ENCODE peak calls at places on chromosomes 12 and 14, in nine cellular contexts. U is transverse colon, J is uterus, E is Peyer's patch, D is A549, I is neural progenitor cell, Q is neuronal stem cell, K is PC-9, R is NT2/D1. H is an unnamed sample.
A peak's percentile ranks its signal among the peaks of the same experiment; 100 is the strongest.

GRCh38 chr12:130956456-130957303 is 3.0 kb downstream of the ADGRD1 start:
- DNase-seq in K (no peak), U (no peak), R (no peak), D (no peak), J (no peak), E (no peak), Q (no peak), I (no peak), H (no peak)

GRCh38 chr14:54197369-54197768 is 199.4 kb upstream of the CDKN3 start:
- DNase-seq in R (no peak), I (no peak), Q (no peak), U (no peak), K (no peak), D (no peak), E (no peak), J (no peak), H (no peak)

GRCh38 chr14:102481791-102482238 is 27.8 kb downstream of the ANKRD9 start:
- DNase-seq in R (no peak), E (peak; percentile 64), J (no peak), Q (no peak), U (no peak), K (peak; percentile 79), I (no peak), D (peak; percentile 44), H (peak; percentile 46)

GRCh38 chr14:91975763-91976162 is 28.3 kb upstream of the FBLN5 start:
- DNase-seq in D (no peak), K (no peak), E (no peak), R (no peak), I (no peak), Q (no peak), U (no peak), J (no peak), H (no peak)

GRCh38 chr14:35339761-35340406 is 47.7 kb downstream of the PSMA6 start:
- DNase-seq in D (no peak), R (no peak), Q (no peak), J (no peak), E (no peak), U (no peak), K (no peak), I (no peak), H (no peak)

GRCh38 chr12:95959107-95959506 is 16.0 kb downstream of the AMDHD1 start:
- DNase-seq in J (no peak), D (peak; percentile 33), I (peak; percentile 35), E (no peak), Q (no peak), K (no peak), R (no peak), U (no peak), H (no peak)

GRCh38 chr14:55245657-55246268 is 25.5 kb upstream of the FBXO34 start:
- DNase-seq in D (no peak), E (no peak), U (peak; percentile 14), R (no peak), K (no peak), J (no peak), Q (no peak), I (peak; percentile 38), H (no peak)

GRCh38 chr14:57295261-57295660 is 26.5 kb downstream of the AP5M1 start:
- DNase-seq in Q (no peak), E (no peak), U (no peak), K (no peak), J (no peak), D (no peak), R (no peak), I (no peak), H (no peak)

GRCh38 chr14:50396636-50397460 is at the start of gene CDKL1:
- DNase-seq in U (peak; percentile 78), E (peak; percentile 86), Q (peak; percentile 63), D (peak; percentile 43), I (peak; percentile 86), R (peak; percentile 27), K (peak; percentile 73), J (peak; percentile 66), H (peak; percentile 76)

GRCh38 chr12:97169922-97170321 is 262.9 kb downstream of the NEDD1 start:
- DNase-seq in J (no peak), K (no peak), I (no peak), Q (no peak), U (no peak), D (no peak), E (no peak), R (no peak), H (no peak)

GRCh38 chr12:47551426-47551851 is 154.4 kb downstream of the RPAP3 start:
- DNase-seq in E (no peak), J (peak; percentile 24), K (no peak), U (no peak), D (no peak), Q (no peak), R (no peak), I (no peak), H (no peak)

DNA sequence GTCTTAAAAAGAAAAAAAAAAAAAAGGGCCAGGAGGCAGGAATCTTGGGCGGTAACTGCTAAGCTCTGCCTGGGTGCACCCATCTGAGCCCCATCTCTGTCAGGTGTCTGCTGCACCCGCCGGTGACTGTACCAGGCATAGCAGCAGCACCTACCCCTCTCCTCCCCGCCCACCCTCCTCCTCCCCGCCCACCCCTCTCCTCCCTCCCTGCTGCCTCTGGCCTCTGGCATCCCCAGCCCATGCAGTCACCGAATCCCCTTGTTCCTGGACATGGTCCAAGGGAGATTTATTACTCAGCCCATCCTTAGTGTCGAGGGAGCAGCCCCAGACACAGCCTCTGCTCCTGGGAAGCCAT is 152.8 kb upstream of the C14orf180 start:
- DNase-seq in E (no peak), I (no peak), J (no peak), Q (no peak), R (no peak), D (no peak), U (no peak), K (no peak), H (no peak)
- H3K4me1 ChIP-seq in E (no peaks in the 10 kb centered on the region), I (peaks cover 28% of the 10 kb centered on the region), J (no peaks in the 10 kb centered on the region), Q (peaks cover 24% of the 10 kb centered on the region), R (peaks cover 7% of the 10 kb centered on the region), D (no peaks in the 10 kb centered on the region), U (peaks cover 8% of the 10 kb centered on the region), K (no peaks in the 10 kb centered on the region), H (no peaks in the 10 kb centered on the region)

DNA sequence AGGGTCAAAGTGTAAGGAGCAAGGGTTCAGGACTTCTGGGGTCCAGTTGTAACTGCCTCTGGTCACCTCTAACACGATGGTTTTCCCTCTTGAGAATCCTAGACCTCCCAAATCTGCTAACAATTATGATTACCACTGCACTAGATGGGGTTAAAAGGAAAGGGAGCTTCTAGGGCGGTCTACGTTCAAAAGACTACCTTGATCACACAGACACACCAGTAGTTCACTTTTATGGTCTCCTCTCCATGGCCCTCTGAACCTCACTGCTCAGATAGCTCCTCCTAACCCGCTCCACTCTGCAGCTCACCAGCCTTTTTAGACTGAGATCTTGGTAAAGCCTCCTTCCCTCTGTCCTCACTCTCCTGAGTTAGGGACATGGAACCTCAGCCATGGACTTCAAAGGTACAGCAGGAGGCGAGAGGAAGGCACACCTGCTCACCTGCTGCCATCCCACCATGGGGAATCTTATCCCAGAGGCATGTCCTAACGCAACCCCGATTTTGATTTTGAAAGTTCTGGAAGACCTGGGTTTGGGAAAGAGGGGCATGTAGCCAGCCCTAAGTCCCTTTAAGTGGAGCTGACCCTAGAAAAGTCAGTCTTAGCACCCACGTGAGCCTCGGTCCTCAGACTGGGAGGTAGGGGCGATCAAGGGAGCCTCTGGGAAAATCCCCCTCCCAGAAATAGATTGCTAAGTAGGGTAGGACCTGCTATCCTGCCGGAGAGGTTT is 1.4 kb downstream of the ZNF219 start:
- DNase-seq in I (no peak), K (no peak), U (no peak), E (no peak), Q (no peak), R (no peak), D (no peak), J (no peak), H (no peak)
- H3K4me1 ChIP-seq in I (peaks cover 53% of the 10 kb centered on the region), K (peaks cover 19% of the 10 kb centered on the region), U (peaks cover 64% of the 10 kb centered on the region), E (peaks cover 28% of the 10 kb centered on the region), Q (peaks cover 35% of the 10 kb centered on the region), R (peaks cover 16% of the 10 kb centered on the region), D (peaks cover 59% of the 10 kb centered on the region), J (peaks cover 6% of the 10 kb centered on the region), H (peaks cover 24% of the 10 kb centered on the region)

GRCh38 chr14:105087963-105088811 is 23.0 kb upstream of the GPR132 start:
- DNase-seq in U (peak; percentile 31), E (peak; percentile 52), D (peak; percentile 60), J (peak; percentile 80), I (peak; percentile 88), Q (peak; percentile 77), R (no peak), K (peak; percentile 93), H (no peak)

GRCh38 chr14:105089746-105090492 is 24.7 kb upstream of the GPR132 start:
- DNase-seq in R (no peak), E (peak; percentile 46), K (peak; percentile 31), D (no peak), J (no peak), U (no peak), Q (no peak), I (no peak), H (no peak)

GRCh38 chr14:105090493-105091334 is 25.5 kb upstream of the GPR132 start:
- DNase-seq in R (no peak), D (peak; percentile 78), Q (peak; percentile 81), K (peak; percentile 81), J (peak; percentile 72), I (peak; percentile 91), U (peak; percentile 91), E (peak; percentile 93), H (peak; percentile 94)

GRCh38 chr14:105087308-105087962 is 22.2 kb upstream of the GPR132 start:
- DNase-seq in U (no peak), K (peak; percentile 71), E (peak; percentile 58), R (no peak), J (peak; percentile 82), I (peak; percentile 76), D (peak; percentile 78), Q (no peak), H (peak; percentile 57)

GRCh38 chr14:105088812-105089745 is 23.8 kb upstream of the GPR132 start:
- DNase-seq in U (no peak), I (no peak), Q (no peak), J (no peak), D (no peak), E (peak; percentile 54), R (no peak), K (no peak), H (peak; percentile 44)
- H3K4me1 ChIP-seq in U (peaks cover 63% of the 10 kb centered on the region), I (peaks cover 16% of the 10 kb centered on the region), Q (peaks cover 23% of the 10 kb centered on the region), J (peaks cover 1% of the 10 kb centered on the region), D (peaks cover 57% of the 10 kb centered on the region), E (peaks cover 60% of the 10 kb centered on the region), R (peaks cover 30% of the 10 kb centered on the region), K (peaks cover 57% of the 10 kb centered on the region), H (peaks cover 49% of the 10 kb centered on the region)

GRCh38 chr12:56632701-56633464 is 2.8 kb upstream of the BAZ2A start:
- DNase-seq in I (peak; percentile 17), J (no peak), U (no peak), K (no peak), D (no peak), Q (no peak), E (no peak), R (no peak), H (peak; percentile 26)

GRCh38 chr12:56629459-56630179 is 507 bp downstream of the BAZ2A start:
- DNase-seq in Q (no peak), R (no peak), I (peak; percentile 34), D (peak; percentile 43), U (peak; percentile 39), K (no peak), E (peak; percentile 58), J (peak; percentile 39), H (peak; percentile 50)

GRCh38 chr12:56631790-56632700 is 1.9 kb upstream of the BAZ2A start:
- DNase-seq in U (peak; percentile 89), Q (no peak), I (peak; percentile 82), R (no peak), E (peak; percentile 85), K (peak; percentile 77), J (peak; percentile 78), D (peak; percentile 60), H (peak; percentile 89)

GRCh38 chr12:56628671-56629458 is 1.3 kb downstream of the BAZ2A start:
- DNase-seq in D (peak; percentile 51), E (peak; percentile 69), U (peak; percentile 79), R (no peak), J (peak; percentile 47), K (no peak), Q (no peak), I (peak; percentile 59), H (peak; percentile 78)

GRCh38 chr12:56630180-56630632 is at the start of gene BAZ2A:
- DNase-seq in R (peak; percentile 88), Q (peak; percentile 73), D (peak; percentile 92), E (peak; percentile 91), J (peak; percentile 84), K (peak; percentile 75), U (peak; percentile 93), I (peak; percentile 95), H (peak; percentile 94)
- H3K4me1 ChIP-seq in R (peaks cover 15% of the 10 kb centered on the region), Q (peaks cover 27% of the 10 kb centered on the region), D (peaks cover 42% of the 10 kb centered on the region), E (peaks cover 48% of the 10 kb centered on the region), J (peaks cover 21% of the 10 kb centered on the region), K (peaks cover 43% of the 10 kb centered on the region), U (peaks cover 74% of the 10 kb centered on the region), I (peaks cover 33% of the 10 kb centered on the region), H (peaks cover 41% of the 10 kb centered on the region)

H was measured in mucosa of descending colon.